ENCODE peak calls at places on chromosomes 16 and 17, in eight cellular contexts. One of them, this sample, is unnamed.
A peak's percentile ranks its signal among the peaks of the same experiment; 100 is the strongest.

GRCh38 chr17:32971171-32971570 is 20.5 kb upstream of the SPACA3 start:
- DNase-seq in astrocyte of the spinal cord: peak; percentile 16
- DNase-seq in A549: no peak
- DNase-seq in fibroblast of pulmonary artery: peak; percentile 20
- DNase-seq in thoracic aorta: no peak
- DNase-seq in lower lobe of right lung: no peak
- DNase-seq in psoas muscle: no peak
- DNase-seq in CD4-positive, alpha-beta T cell: no peak
- DNase-seq in this sample: no peak

GRCh38 chr17:8227238-8227581 is 16.8 kb upstream of the AURKB start:
- DNase-seq in astrocyte of the spinal cord: no peak
- DNase-seq in A549: no peak
- DNase-seq in fibroblast of pulmonary artery: no peak
- DNase-seq in thoracic aorta: no peak
- DNase-seq in lower lobe of right lung: no peak
- DNase-seq in psoas muscle: no peak
- DNase-seq in CD4-positive, alpha-beta T cell: no peak
- DNase-seq in this sample: no peak

GRCh38 chr16:11254913-11255736 is 879 bp downstream of the SOCS1 start:
- DNase-seq in astrocyte of the spinal cord: peak; percentile 48
- DNase-seq in A549: peak; percentile 63
- DNase-seq in fibroblast of pulmonary artery: peak; percentile 52
- DNase-seq in thoracic aorta: no peak
- DNase-seq in lower lobe of right lung: peak; percentile 74
- DNase-seq in psoas muscle: peak; percentile 37
- DNase-seq in CD4-positive, alpha-beta T cell: peak; percentile 66
- DNase-seq in this sample: peak; percentile 54

GRCh38 chr16:81600275-81600674 is 155.7 kb downstream of the CMIP start:
- DNase-seq in astrocyte of the spinal cord: peak; percentile 39
- DNase-seq in A549: peak; percentile 51
- DNase-seq in fibroblast of pulmonary artery: peak; percentile 73
- DNase-seq in thoracic aorta: no peak
- DNase-seq in lower lobe of right lung: no peak
- DNase-seq in psoas muscle: no peak
- DNase-seq in CD4-positive, alpha-beta T cell: no peak
- DNase-seq in this sample: no peak

GRCh38 chr16:934178-934577 is 36.6 kb downstream of the LMF1 start:
- DNase-seq in astrocyte of the spinal cord: no peak
- DNase-seq in A549: no peak
- DNase-seq in fibroblast of pulmonary artery: no peak
- DNase-seq in thoracic aorta: no peak
- DNase-seq in lower lobe of right lung: no peak
- DNase-seq in psoas muscle: no peak
- DNase-seq in CD4-positive, alpha-beta T cell: no peak
- DNase-seq in this sample: no peak

GRCh38 chr16:2177561-2177960 is 18.8 kb downstream of the CASKIN1 start:
- DNase-seq in astrocyte of the spinal cord: no peak
- DNase-seq in A549: no peak
- DNase-seq in fibroblast of pulmonary artery: no peak
- DNase-seq in thoracic aorta: no peak
- DNase-seq in lower lobe of right lung: no peak
- DNase-seq in psoas muscle: no peak
- DNase-seq in CD4-positive, alpha-beta T cell: no peak
- DNase-seq in this sample: no peak

GRCh38 chr16:11121909-11122692 is 133.9 kb downstream of the SOCS1 start:
- DNase-seq in astrocyte of the spinal cord: no peak
- DNase-seq in A549: no peak
- DNase-seq in fibroblast of pulmonary artery: no peak
- DNase-seq in thoracic aorta: no peak
- DNase-seq in lower lobe of right lung: no peak
- DNase-seq in psoas muscle: no peak
- DNase-seq in CD4-positive, alpha-beta T cell: no peak
- DNase-seq in this sample: no peak

GRCh38 chr17:58136669-58137279 is 11.4 kb upstream of the OR4D1 start:
- DNase-seq in astrocyte of the spinal cord: no peak
- DNase-seq in A549: peak; percentile 53
- DNase-seq in fibroblast of pulmonary artery: no peak
- DNase-seq in thoracic aorta: no peak
- DNase-seq in lower lobe of right lung: no peak
- DNase-seq in psoas muscle: no peak
- DNase-seq in CD4-positive, alpha-beta T cell: no peak
- DNase-seq in this sample: peak; percentile 24

GRCh38 chr16:85238233-85238647 is 126.0 kb upstream of the CIBAR2 start:
- DNase-seq in astrocyte of the spinal cord: peak; percentile 92
- DNase-seq in A549: no peak
- DNase-seq in fibroblast of pulmonary artery: peak; percentile 91
- DNase-seq in thoracic aorta: peak; percentile 74
- DNase-seq in lower lobe of right lung: peak; percentile 70
- DNase-seq in psoas muscle: peak; percentile 81
- DNase-seq in CD4-positive, alpha-beta T cell: no peak
- DNase-seq in this sample: peak; percentile 40
- TF ChIP-seq CTCF in astrocyte of the spinal cord: peak; percentile 41
- TF ChIP-seq CTCF in A549: no peak
- TF ChIP-seq CTCF in fibroblast of pulmonary artery: peak; percentile 24
- TF ChIP-seq CTCF in thoracic aorta: peak; percentile 25
- TF ChIP-seq CTCF in lower lobe of right lung: no peak
- TF ChIP-seq CTCF in psoas muscle: no peak
- TF ChIP-seq CTCF in CD4-positive, alpha-beta T cell: no peak
- TF ChIP-seq CTCF in this sample: no peak

GRCh38 chr17:518047-518735 is 165.6 kb upstream of the RPH3AL start:
- DNase-seq in astrocyte of the spinal cord: no peak
- DNase-seq in A549: no peak
- DNase-seq in fibroblast of pulmonary artery: no peak
- DNase-seq in thoracic aorta: no peak
- DNase-seq in lower lobe of right lung: no peak
- DNase-seq in psoas muscle: no peak
- DNase-seq in CD4-positive, alpha-beta T cell: no peak
- DNase-seq in this sample: no peak
- TF ChIP-seq CTCF in astrocyte of the spinal cord: no peak
- TF ChIP-seq CTCF in A549: no peak
- TF ChIP-seq CTCF in fibroblast of pulmonary artery: no peak
- TF ChIP-seq CTCF in thoracic aorta: no peak
- TF ChIP-seq CTCF in lower lobe of right lung: no peak
- TF ChIP-seq CTCF in psoas muscle: no peak
- TF ChIP-seq CTCF in CD4-positive, alpha-beta T cell: no peak
- TF ChIP-seq CTCF in this sample: no peak

GRCh38 chr17:40553694-40554534 is 11.4 kb downstream of the CCR7 start:
- DNase-seq in astrocyte of the spinal cord: peak; percentile 62
- DNase-seq in A549: no peak
- DNase-seq in fibroblast of pulmonary artery: peak; percentile 78
- DNase-seq in thoracic aorta: no peak
- DNase-seq in lower lobe of right lung: no peak
- DNase-seq in psoas muscle: peak; percentile 79
- DNase-seq in CD4-positive, alpha-beta T cell: no peak
- DNase-seq in this sample: no peak

GRCh38 chr17:40556198-40556661 is 9.0 kb downstream of the CCR7 start:
- DNase-seq in astrocyte of the spinal cord: no peak
- DNase-seq in A549: no peak
- DNase-seq in fibroblast of pulmonary artery: no peak
- DNase-seq in thoracic aorta: no peak
- DNase-seq in lower lobe of right lung: no peak
- DNase-seq in psoas muscle: no peak
- DNase-seq in CD4-positive, alpha-beta T cell: no peak
- DNase-seq in this sample: no peak

GRCh38 chr17:40555296-40556190 is 9.7 kb downstream of the CCR7 start:
- DNase-seq in astrocyte of the spinal cord: no peak
- DNase-seq in A549: no peak
- DNase-seq in fibroblast of pulmonary artery: no peak
- DNase-seq in thoracic aorta: no peak
- DNase-seq in lower lobe of right lung: no peak
- DNase-seq in psoas muscle: no peak
- DNase-seq in CD4-positive, alpha-beta T cell: no peak
- DNase-seq in this sample: no peak

GRCh38 chr17:40552806-40553693 is 12.2 kb downstream of the CCR7 start:
- DNase-seq in astrocyte of the spinal cord: no peak
- DNase-seq in A549: no peak
- DNase-seq in fibroblast of pulmonary artery: no peak
- DNase-seq in thoracic aorta: no peak
- DNase-seq in lower lobe of right lung: peak; percentile 51
- DNase-seq in psoas muscle: no peak
- DNase-seq in CD4-positive, alpha-beta T cell: peak; percentile 21
- DNase-seq in this sample: no peak

GRCh38 chr17:40554646-40555295 is 10.5 kb downstream of the CCR7 start:
- DNase-seq in astrocyte of the spinal cord: no peak
- DNase-seq in A549: no peak
- DNase-seq in fibroblast of pulmonary artery: no peak
- DNase-seq in thoracic aorta: no peak
- DNase-seq in lower lobe of right lung: no peak
- DNase-seq in psoas muscle: no peak
- DNase-seq in CD4-positive, alpha-beta T cell: no peak
- DNase-seq in this sample: no peak
- TF ChIP-seq CTCF in astrocyte of the spinal cord: no peak
- TF ChIP-seq CTCF in A549: no peak
- TF ChIP-seq CTCF in fibroblast of pulmonary artery: no peak
- TF ChIP-seq CTCF in thoracic aorta: no peak
- TF ChIP-seq CTCF in lower lobe of right lung: no peak
- TF ChIP-seq CTCF in psoas muscle: no peak
- TF ChIP-seq CTCF in CD4-positive, alpha-beta T cell: no peak
- TF ChIP-seq CTCF in this sample: no peak

GRCh38 chr17:65994679-65995078 is 197.3 kb downstream of the CEP112 start:
- DNase-seq in astrocyte of the spinal cord: no peak
- DNase-seq in A549: no peak
- DNase-seq in fibroblast of pulmonary artery: no peak
- DNase-seq in thoracic aorta: no peak
- DNase-seq in lower lobe of right lung: no peak
- DNase-seq in psoas muscle: no peak
- DNase-seq in CD4-positive, alpha-beta T cell: no peak
- DNase-seq in this sample: no peak

GRCh38 chr17:65988451-65988850 is 203.5 kb downstream of the CEP112 start:
- DNase-seq in astrocyte of the spinal cord: no peak
- DNase-seq in A549: no peak
- DNase-seq in fibroblast of pulmonary artery: no peak
- DNase-seq in thoracic aorta: no peak
- DNase-seq in lower lobe of right lung: no peak
- DNase-seq in psoas muscle: no peak
- DNase-seq in CD4-positive, alpha-beta T cell: no peak
- DNase-seq in this sample: no peak

GRCh38 chr17:65998675-65999074 is 193.3 kb downstream of the CEP112 start:
- DNase-seq in astrocyte of the spinal cord: no peak
- DNase-seq in A549: no peak
- DNase-seq in fibroblast of pulmonary artery: no peak
- DNase-seq in thoracic aorta: no peak
- DNase-seq in lower lobe of right lung: no peak
- DNase-seq in psoas muscle: no peak
- DNase-seq in CD4-positive, alpha-beta T cell: no peak
- DNase-seq in this sample: no peak

GRCh38 chr17:65990593-65990992 is 201.3 kb downstream of the CEP112 start:
- DNase-seq in astrocyte of the spinal cord: no peak
- DNase-seq in A549: no peak
- DNase-seq in fibroblast of pulmonary artery: no peak
- DNase-seq in thoracic aorta: no peak
- DNase-seq in lower lobe of right lung: no peak
- DNase-seq in psoas muscle: no peak
- DNase-seq in CD4-positive, alpha-beta T cell: no peak
- DNase-seq in this sample: no peak

DNA sequence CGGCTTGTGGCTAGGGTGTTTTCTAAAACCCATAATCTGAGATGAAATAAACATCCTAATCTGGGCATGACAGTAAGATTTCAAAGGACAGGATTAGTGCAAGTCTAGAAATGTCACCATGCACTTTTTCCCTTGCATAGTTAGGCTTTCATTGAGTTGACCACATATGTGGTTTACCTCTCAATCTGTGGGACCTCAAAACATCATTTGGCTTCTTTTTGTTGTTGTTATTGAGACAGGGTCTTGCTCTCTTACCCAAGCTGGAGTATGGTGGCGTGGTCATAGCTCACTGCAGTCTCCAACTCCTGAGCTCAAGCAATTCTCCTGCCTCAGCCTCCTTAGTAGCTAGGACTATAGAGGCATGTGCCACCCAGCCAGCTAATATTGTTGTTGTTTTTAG is 197.8 kb downstream of the CEP112 start:
- DNase-seq in astrocyte of the spinal cord: no peak
- DNase-seq in A549: no peak
- DNase-seq in fibroblast of pulmonary artery: no peak
- DNase-seq in thoracic aorta: no peak
- DNase-seq in lower lobe of right lung: no peak
- DNase-seq in psoas muscle: no peak
- DNase-seq in CD4-positive, alpha-beta T cell: no peak
- DNase-seq in this sample: no peak
- TF ChIP-seq CTCF in astrocyte of the spinal cord: no peak
- TF ChIP-seq CTCF in A549: no peak
- TF ChIP-seq CTCF in fibroblast of pulmonary artery: no peak
- TF ChIP-seq CTCF in thoracic aorta: no peak
- TF ChIP-seq CTCF in lower lobe of right lung: no peak
- TF ChIP-seq CTCF in psoas muscle: no peak
- TF ChIP-seq CTCF in CD4-positive, alpha-beta T cell: no peak
- TF ChIP-seq CTCF in this sample: no peak

GRCh38 chr16:13767215-13767614 is 152.7 kb upstream of the ERCC4 start:
- DNase-seq in astrocyte of the spinal cord: no peak
- DNase-seq in A549: no peak
- DNase-seq in fibroblast of pulmonary artery: no peak
- DNase-seq in thoracic aorta: no peak
- DNase-seq in lower lobe of right lung: no peak
- DNase-seq in psoas muscle: no peak
- DNase-seq in CD4-positive, alpha-beta T cell: no peak
- DNase-seq in this sample: no peak
- TF ChIP-seq CTCF in astrocyte of the spinal cord: no peak
- TF ChIP-seq CTCF in A549: no peak
- TF ChIP-seq CTCF in fibroblast of pulmonary artery: no peak
- TF ChIP-seq CTCF in thoracic aorta: peak; percentile 36
- TF ChIP-seq CTCF in lower lobe of right lung: no peak
- TF ChIP-seq CTCF in psoas muscle: peak; percentile 23
- TF ChIP-seq CTCF in CD4-positive, alpha-beta T cell: no peak
- TF ChIP-seq CTCF in this sample: no peak

This sample was measured in endothelial cell.